ENCODE peak calls at places on chromosome 21, in seven cellular contexts. U is BJ; B is PC-3; T is IMR-90; W is CD8-positive, alpha-beta T cell; J is PC-9; C is breast epithelium. H is an unnamed sample.
A peak's percentile ranks its signal among the peaks of the same experiment; 100 is the strongest.

GRCh38 chr21:14773777-14774345 is 227.7 kb upstream of the SAMSN1 start:
- DNase-seq in C (no peak), W (peak; percentile 5), T (no peak), B (peak; percentile 77), U (no peak), J (peak; percentile 2), H (no peak)

GRCh38 chr21:29639366-29640232 is 300.2 kb downstream of the GRIK1 start:
- DNase-seq in U (no peak), J (no peak), B (no peak), T (no peak), W (no peak), C (no peak), H (no peak)

GRCh38 chr21:24050233-24050632 is 1557.0 kb downstream of the MRPL39 start:
- DNase-seq in T (no peak), B (no peak), C (no peak), U (no peak), J (no peak), W (no peak), H (no peak)

GRCh38 chr21:16509466-16509865 is 779.7 kb downstream of the USP25 start:
- DNase-seq in T (peak; percentile 16), C (no peak), W (no peak), U (peak; percentile 46), B (no peak), J (no peak), H (no peak)

GRCh38 chr21:33024278-33025103 is 1.2 kb upstream of the OLIG2 start:
- DNase-seq in C (no peak), U (no peak), B (no peak), J (no peak), T (no peak), W (no peak), H (no peak)

GRCh38 chr21:17463441-17463840 is 49.4 kb upstream of the CXADR start:
- DNase-seq in J (no peak), C (no peak), T (peak; percentile 97), B (no peak), W (no peak), U (peak; percentile 80), H (no peak)

GRCh38 chr21:43893536-43894205 is 28.6 kb downstream of the AGPAT3 start:
- DNase-seq in U (no peak), W (no peak), B (no peak), T (no peak), C (no peak), J (no peak), H (no peak)

GRCh38 chr21:29366532-29366931 is 67.8 kb downstream of the BACH1 start:
- DNase-seq in J (no peak), T (no peak), U (no peak), B (no peak), C (no peak), W (no peak), H (no peak)

GRCh38 chr21:33643658-33644311 is 1.5 kb downstream of the ITSN1 start:
- DNase-seq in J (peak; percentile 3), C (no peak), B (peak; percentile 22), U (no peak), T (no peak), W (no peak), H (no peak)

GRCh38 chr21:17585875-17586450 is 26.7 kb downstream of the BTG3 start:
- DNase-seq in U (no peak), W (no peak), J (no peak), C (no peak), T (peak; percentile 62), B (peak; percentile 73), H (no peak)

GRCh38 chr21:46634966-46635323 is 529 bp upstream of the PRMT2 start:
- DNase-seq in T (peak; percentile 87), W (no peak), J (no peak), U (peak; percentile 44), B (peak; percentile 60), C (peak; percentile 67), H (peak; percentile 94)

GRCh38 chr21:15050588-15051377 is 14.0 kb downstream of the NRIP1 start:
- DNase-seq in C (no peak), J (no peak), W (no peak), B (no peak), U (no peak), T (no peak), H (no peak)

GRCh38 chr21:29102791-29103257 is 27.6 kb upstream of the MAP3K7CL start:
- DNase-seq in J (no peak), W (no peak), C (no peak), U (no peak), B (no peak), T (peak; percentile 61), H (no peak)

GRCh38 chr21:46096997-46097825 is 701 bp upstream of the COL6A2 start:
- DNase-seq in U (no peak), T (no peak), J (no peak), C (peak; percentile 16), B (no peak), W (no peak), H (peak; percentile 91)

DNA sequence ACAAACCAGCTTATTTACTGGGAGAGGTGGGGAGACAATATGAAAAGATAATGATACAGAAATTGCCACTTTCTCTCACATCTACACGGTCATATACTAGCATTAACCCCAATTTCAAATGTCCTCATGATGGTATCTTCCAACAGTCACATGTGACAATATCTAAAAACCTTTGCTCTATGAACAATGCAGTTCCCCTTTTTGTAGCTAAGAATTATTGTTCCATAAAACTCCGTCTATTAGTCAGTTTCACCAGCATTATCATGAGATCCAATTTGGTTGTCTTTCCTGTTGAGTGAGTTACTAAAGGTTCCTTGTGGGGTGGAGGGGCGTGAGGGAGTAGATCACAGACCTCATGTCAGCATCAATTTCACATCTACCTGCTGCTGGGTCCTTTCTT is 1.7 kb downstream of the TIAM1 start:
- DNase-seq in W (no peak), J (no peak), U (no peak), C (no peak), T (no peak), B (peak; percentile 69), H (no peak)
- H3K4me3 ChIP-seq in W (no peak overlapping the region), J (peak overlapping the region; percentile 81), U (no peak overlapping the region), C (no peak overlapping the region), T (no peak overlapping the region), B (peak overlapping the region; percentile 85), H (no peak overlapping the region)

GRCh38 chr21:41815652-41816582 is 49.1 kb upstream of the RIPK4 start:
- DNase-seq in U (no peak), J (no peak), C (no peak), B (no peak), T (no peak), W (no peak), H (no peak)
- H3K36me3 ChIP-seq in U (peaks cover 6% of the 10 kb centered on the region), J (no peaks in the 10 kb centered on the region), C (no peaks in the 10 kb centered on the region), B (peaks cover 12% of the 10 kb centered on the region), T (peaks cover 9% of the 10 kb centered on the region), W (peaks cover 2% of the 10 kb centered on the region), H (peaks cover 42% of the 10 kb centered on the region)

GRCh38 chr21:36707763-36708511 is 9.0 kb downstream of the SIM2 start:
- DNase-seq in C (no peak), B (no peak), T (no peak), U (no peak), J (no peak), W (no peak), H (no peak)
- H3K4me3 ChIP-seq in C (peak overlapping the region; percentile 21), B (no peak overlapping the region), T (no peak overlapping the region), U (no peak overlapping the region), J (no peak overlapping the region), W (no peak overlapping the region), H (peak overlapping the region; percentile 24)

DNA sequence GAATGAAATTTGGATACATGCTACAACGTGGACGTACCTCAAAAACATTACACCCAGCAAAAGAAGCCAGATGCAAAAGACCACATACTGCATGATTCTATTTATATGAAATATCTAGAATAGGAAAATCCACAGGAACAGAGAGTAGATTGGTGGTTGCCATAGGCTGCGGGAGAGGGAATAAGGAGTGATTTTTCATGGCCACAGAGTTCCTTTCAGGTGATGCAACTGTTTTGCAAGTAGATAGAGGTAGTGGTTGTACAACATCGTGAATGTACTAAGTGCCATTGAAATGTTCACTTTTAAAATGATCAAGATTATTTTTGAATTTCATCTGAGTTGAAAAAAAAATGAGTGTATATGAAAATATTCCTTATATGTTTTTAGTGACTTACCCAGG is 115.3 kb upstream of the RUNX1 start:
- DNase-seq in B (no peak), W (no peak), J (no peak), C (no peak), T (no peak), U (no peak), H (no peak)
- H3K36me3 ChIP-seq in B (no peaks in the 10 kb centered on the region), W (no peaks in the 10 kb centered on the region), J (no peaks in the 10 kb centered on the region), C (no peaks in the 10 kb centered on the region), T (no peaks in the 10 kb centered on the region), U (no peaks in the 10 kb centered on the region), H (no peaks in the 10 kb centered on the region)

DNA sequence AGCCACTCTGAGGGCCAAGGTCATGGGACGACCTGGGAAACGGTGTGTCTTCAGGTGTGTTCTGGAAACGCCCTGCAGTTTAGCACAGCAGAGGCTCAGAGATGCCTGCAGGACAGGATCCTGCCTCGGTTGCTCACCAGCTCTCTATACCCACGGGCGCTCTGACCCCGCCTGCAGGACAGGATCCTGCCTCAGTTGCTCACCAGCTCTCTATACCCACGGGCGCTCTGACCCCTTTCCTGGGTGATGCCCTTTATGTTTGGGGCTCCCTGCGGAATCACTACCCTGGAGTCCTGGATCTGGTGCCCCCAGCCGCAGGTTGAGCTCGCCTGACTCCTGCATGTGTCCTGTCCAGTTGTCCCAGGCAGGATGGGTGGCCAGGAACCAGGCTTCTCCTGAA is 32.5 kb downstream of the TFF3 start:
- DNase-seq in B (no peak), W (no peak), T (no peak), U (no peak), C (no peak), J (no peak), H (no peak)
- H3K4me3 ChIP-seq in B (no peak overlapping the region), W (no peak overlapping the region), T (no peak overlapping the region), U (no peak overlapping the region), C (no peak overlapping the region), J (no peak overlapping the region), H (no peak overlapping the region)

GRCh38 chr21:37226356-37226920 is 40.7 kb downstream of the VPS26C start:
- DNase-seq in U (no peak), B (no peak), T (no peak), W (no peak), J (no peak), C (no peak), H (no peak)

GRCh38 chr21:37227071-37228002 is 39.8 kb downstream of the VPS26C start:
- DNase-seq in C (no peak), U (no peak), J (no peak), W (no peak), T (no peak), B (no peak), H (peak; percentile 17)

GRCh38 chr21:37225440-37225839 is 41.7 kb downstream of the VPS26C start:
- DNase-seq in T (no peak), J (no peak), B (no peak), C (no peak), W (peak; percentile 13), U (no peak), H (no peak)

GRCh38 chr21:37223804-37224345 is 43.3 kb downstream of the VPS26C start:
- DNase-seq in W (no peak), U (no peak), B (no peak), J (no peak), C (no peak), T (no peak), H (no peak)

DNA sequence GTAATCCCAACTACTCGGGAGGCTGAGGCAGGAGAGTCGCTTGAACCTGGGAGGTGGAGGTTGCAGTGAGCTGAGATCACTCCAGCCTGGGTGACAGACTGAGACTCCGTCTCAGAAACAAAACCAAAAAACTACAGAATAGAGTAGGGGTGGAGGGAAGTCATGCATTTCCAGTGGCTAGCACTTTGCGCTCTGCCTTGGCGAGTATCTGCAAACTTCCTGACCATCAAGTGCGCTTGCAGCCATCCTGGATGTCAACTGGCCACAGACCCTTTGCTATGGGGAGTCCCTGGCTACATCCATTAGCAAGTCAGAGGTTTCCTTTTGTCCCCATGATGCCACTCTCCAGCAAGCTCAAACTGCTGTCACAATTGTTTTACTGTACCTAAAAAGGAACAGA is 42.3 kb downstream of the VPS26C start:
- DNase-seq in W (no peak), U (no peak), C (no peak), T (no peak), B (no peak), J (no peak), H (no peak)
- H3K36me3 ChIP-seq in W (peaks cover 7% of the 10 kb centered on the region), U (peaks cover 24% of the 10 kb centered on the region), C (peaks cover 7% of the 10 kb centered on the region), T (peaks cover 57% of the 10 kb centered on the region), B (peaks cover 32% of the 10 kb centered on the region), J (no peaks in the 10 kb centered on the region), H (peaks cover 70% of the 10 kb centered on the region)

H was measured in esophagus muscularis mucosa.